ENCODE peak calls at places on chromosomes 5 and 9, in eight cellular contexts. P is cardiac muscle cell, J is endodermal cell, M is mammary epithelial cell, E is heart right ventricle, A is coronary artery, R is foreskin fibroblast, I is testis. C is an unnamed sample.

GRCh38 chr9:31519826-31520225 is 864.6 kb upstream of the ACO1 start:
- DNase-seq in P (peak), J (no peak), M (no peak), E (no peak), A (no peak), R (peak), I (no peak), C (no peak)

GRCh38 chr9:74726581-74726980 is 161.1 kb downstream of the TRPM6 start:
- DNase-seq in P (no peak), J (no peak), M (no peak), E (no peak), A (no peak), R (no peak), I (no peak), C (no peak)

GRCh38 chr9:22395585-22396205 is 50.9 kb upstream of the DMRTA1 start:
- DNase-seq in P (no peak), J (no peak), M (peak), E (no peak), A (no peak), R (no peak), I (no peak), C (no peak)

GRCh38 chr5:95644351-95645042 is 2.1 kb upstream of the RFESD start:
- DNase-seq in P (peak), J (peak), M (peak), E (no peak), A (no peak), R (peak), I (peak), C (no peak)

GRCh38 chr5:128587275-128587674 is 49.2 kb upstream of the FBN2 start:
- DNase-seq in P (no peak), J (no peak), M (no peak), E (no peak), A (no peak), R (no peak), I (no peak), C (no peak)

GRCh38 chr9:16986441-16987387 is 116.2 kb upstream of the BNC2 start:
- DNase-seq in P (peak), J (no peak), M (peak), E (no peak), A (no peak), R (peak), I (no peak), C (peak)

GRCh38 chr9:37331871-37332270 is 90.6 kb upstream of the GRHPR start:
- DNase-seq in P (no peak), J (no peak), M (no peak), E (no peak), A (no peak), R (no peak), I (no peak), C (no peak)

GRCh38 chr9:112119225-112120045 is 55.7 kb downstream of the SUSD1 start:
- DNase-seq in P (no peak), J (no peak), M (peak), E (no peak), A (no peak), R (no peak), I (no peak), C (no peak)

GRCh38 chr5:945691-946541 is 53.2 kb downstream of the TRIP13 start:
- DNase-seq in P (no peak), J (no peak), M (no peak), E (no peak), A (peak), R (no peak), I (peak), C (no peak)

GRCh38 chr5:38467353-38468040 is 88.9 kb downstream of the LIFR start:
- DNase-seq in P (peak), J (no peak), M (no peak), E (peak), A (peak), R (peak), I (peak), C (no peak)

GRCh38 chr9:91208837-91209236 is 152.9 kb downstream of the AUH start:
- DNase-seq in P (no peak), J (no peak), M (no peak), E (no peak), A (no peak), R (no peak), I (no peak), C (no peak)

GRCh38 chr5:21219255-21219654 is 1231.3 kb upstream of the CDH18 start:
- DNase-seq in P (no peak), J (no peak), M (peak), E (no peak), A (no peak), R (no peak), I (no peak), C (no peak)

GRCh38 chr5:175847503-175847902 is 23.9 kb upstream of the CPLX2 start:
- DNase-seq in P (peak), J (peak), M (no peak), E (no peak), A (no peak), R (peak), I (no peak), C (no peak)

GRCh38 chr5:93342563-93343061 is 238.4 kb downstream of the NR2F1-AS1 start:
- DNase-seq in P (no peak), J (no peak), M (no peak), E (no peak), A (no peak), R (peak), I (no peak), C (no peak)

GRCh38 chr5:74919487-74919886 is 53.3 kb upstream of the FAM169A start:
- DNase-seq in P (peak), J (peak), M (peak), E (no peak), A (no peak), R (peak), I (no peak), C (peak)

DNA sequence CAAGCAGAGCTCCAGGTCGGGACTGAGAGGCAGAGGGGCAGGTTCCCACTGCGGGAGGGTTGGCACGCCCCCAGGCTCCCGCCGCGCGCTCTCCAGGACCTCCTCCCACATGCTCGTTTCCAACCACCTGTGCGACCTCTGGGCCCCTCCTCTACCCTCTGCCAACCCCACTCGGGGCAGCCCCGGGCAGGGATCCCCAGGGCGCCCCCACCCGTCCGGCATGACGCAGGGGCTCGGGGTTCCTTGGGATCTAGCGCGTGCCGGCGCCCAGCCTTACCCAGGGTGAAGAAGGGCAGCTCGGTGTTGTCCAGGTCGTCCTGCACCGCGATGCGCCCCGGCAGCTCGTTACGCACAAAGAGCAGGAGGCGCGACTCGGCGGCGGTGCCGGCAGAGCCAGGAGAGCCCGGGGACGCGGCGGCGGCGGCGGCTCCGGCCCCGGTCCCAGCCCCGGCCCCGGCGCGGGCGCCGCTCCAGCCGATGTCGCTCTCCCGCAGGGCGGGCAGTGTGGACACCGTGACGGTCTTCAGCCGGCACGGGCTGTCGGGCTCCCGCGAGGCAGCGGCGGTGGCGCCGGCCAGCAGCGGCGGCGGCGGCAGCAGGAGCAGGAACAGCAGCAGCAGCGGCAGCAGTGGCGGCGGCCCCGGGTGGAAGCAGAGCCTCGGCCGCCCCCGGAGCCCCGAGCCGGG is 494 bp downstream of the ASTN2 start:
- DNase-seq in P (peak), J (peak), M (peak), E (no peak), A (no peak), R (peak), I (no peak), C (no peak)
- H3K4me3 ChIP-seq in P (peak), J (peak), M (peak), E (peak), A (peak), R (peak), I (peak), C (peak)

GRCh38 chr5:77986261-77986660 is 210.1 kb upstream of the TBCA start:
- DNase-seq in P (no peak), J (no peak), M (no peak), E (no peak), A (no peak), R (no peak), I (no peak), C (no peak)
- TF ChIP-seq CTCF in P (no peak), J (peak), M (no peak), E (no peak), A (no peak), R (no peak), I (no peak), C (no peak)

DNA sequence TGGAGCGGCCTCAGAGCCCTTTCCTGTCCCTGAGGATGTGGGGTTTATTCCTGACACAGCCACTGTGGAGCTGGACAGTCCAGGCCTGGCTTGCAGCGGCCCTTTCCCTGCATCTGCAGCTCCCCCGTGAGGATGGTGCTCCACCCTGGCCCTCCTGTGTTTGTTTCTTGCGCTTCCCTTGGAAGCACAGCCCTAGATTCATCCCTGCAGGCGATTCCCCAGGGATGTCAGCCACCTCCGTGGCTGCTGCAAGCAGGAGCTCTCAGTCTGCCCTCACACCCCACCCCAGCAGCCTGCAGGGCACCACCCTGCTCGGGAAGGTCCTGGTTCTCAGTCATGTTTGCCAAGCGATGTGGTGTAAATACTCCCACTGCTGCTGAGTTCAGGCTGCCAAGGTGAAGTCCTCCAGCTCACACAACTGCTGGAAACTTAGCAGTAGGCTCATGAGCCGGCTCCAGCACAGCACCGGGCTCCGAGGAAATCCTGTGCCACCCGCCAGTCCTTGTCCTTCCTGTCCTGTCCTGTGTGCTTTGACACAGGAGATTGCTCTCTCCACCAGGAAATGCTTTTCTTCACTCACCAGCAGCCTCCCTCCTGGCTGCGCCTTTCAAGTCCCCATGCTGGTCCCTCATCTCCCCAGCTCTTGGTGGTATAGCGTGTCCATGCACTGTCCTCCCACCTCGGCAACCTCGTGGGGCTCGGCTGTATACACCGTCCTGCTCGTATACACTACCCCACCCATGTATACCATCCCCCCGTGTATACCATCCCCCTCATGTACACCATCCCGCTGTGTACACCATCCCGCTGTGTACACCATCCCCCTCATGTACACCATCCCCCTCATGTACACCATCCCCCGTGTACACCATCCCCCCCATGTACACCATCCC is 16.2 kb downstream of the ROPN1L start:
- DNase-seq in P (peak), J (peak), M (no peak), E (peak), A (peak), R (no peak), I (no peak), C (no peak)
- H3K4me3 ChIP-seq in P (no peak), J (no peak), M (no peak), E (no peak), A (no peak), R (no peak), I (no peak), C (no peak)

DNA sequence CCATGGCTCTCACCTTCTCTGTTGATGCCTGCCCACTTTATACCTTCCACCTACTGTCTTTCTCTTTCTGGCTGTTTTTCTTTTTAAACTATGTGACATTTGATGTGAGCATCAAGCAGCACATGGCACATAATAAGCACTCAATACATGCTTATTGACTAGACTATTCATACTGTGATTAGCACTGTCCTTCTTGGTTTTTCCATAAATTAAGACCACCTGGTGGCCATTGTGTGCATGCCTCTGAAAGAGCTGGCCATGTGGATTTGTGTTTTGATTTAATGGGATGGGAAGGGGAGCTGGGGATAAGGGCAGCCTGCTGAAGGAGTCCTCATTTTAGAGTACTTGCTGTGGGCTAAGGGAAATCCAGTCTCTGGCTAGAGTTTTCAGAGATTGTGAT is 79.4 kb downstream of the ARHGEF28 start:
- DNase-seq in P (no peak), J (no peak), M (no peak), E (no peak), A (no peak), R (no peak), I (no peak), C (no peak)
- TF ChIP-seq CTCF in P (no peak), J (peak), M (no peak), E (no peak), A (no peak), R (no peak), I (no peak), C (no peak)

GRCh38 chr5:105508519-105508918 is 1945.9 kb upstream of the NUDT12 start:
- DNase-seq in P (no peak), J (no peak), M (no peak), E (no peak), A (no peak), R (peak), I (no peak), C (no peak)
- H3K4me3 ChIP-seq in P (no peak), J (no peak), M (no peak), E (no peak), A (no peak), R (no peak), I (no peak), C (no peak)